ENCODE peak calls at places on chromosomes 11 and 22, in ten cellular contexts. O is GM23248; F is astrocyte; L is uterus; Y is heart right ventricle; W is left ventricle myocardium inferior; M is CD8-positive, alpha-beta T cell; Z is GM06990; K is right atrium auricular region; T is mammary epithelial cell. J is an unnamed sample. For H3K36me3, the result is how much of the 10 kb centered on the place peaks cover.

GRCh38 chr11:6156628-6157367 is 13.3 kb downstream of the OR52B2 start:
- DNase-seq in O (peak), F (no peak), L (no peak), Y (no peak), W (no peak), M (no peak), Z (no peak), K (no peak), T (no peak), J (no peak)

GRCh38 chr11:128796275-128796674 is 70.8 kb downstream of the KCNJ1 start:
- DNase-seq in O (peak), F (peak), L (no peak), Y (no peak), W (no peak), M (no peak), Z (peak), K (no peak), T (peak), J (no peak)

GRCh38 chr11:14339356-14339755 is 19.6 kb downstream of the RRAS2 start:
- DNase-seq in O (no peak), F (no peak), L (no peak), Y (no peak), W (no peak), M (no peak), Z (no peak), K (no peak), T (no peak), J (no peak)

GRCh38 chr11:47861762-47862161 is 13.6 kb upstream of the NUP160 start:
- DNase-seq in O (peak), F (peak), L (no peak), Y (no peak), W (no peak), M (no peak), Z (no peak), K (no peak), T (no peak), J (no peak)

GRCh38 chr11:111167666-111168065 is 77.9 kb upstream of the POU2AF2 start:
- DNase-seq in O (no peak), F (no peak), L (no peak), Y (no peak), W (no peak), M (no peak), Z (no peak), K (no peak), T (no peak), J (no peak)

GRCh38 chr11:33207408-33207985 is 46.2 kb upstream of the CSTF3 start:
- DNase-seq in O (peak), F (peak), L (peak), Y (peak), W (peak), M (no peak), Z (no peak), K (no peak), T (no peak), J (no peak)

GRCh38 chr22:29217827-29218757 is 12.4 kb downstream of the EMID1 start:
- DNase-seq in O (no peak), F (no peak), L (peak), Y (no peak), W (no peak), M (no peak), Z (no peak), K (no peak), T (no peak), J (no peak)

GRCh38 chr11:120566176-120566575 is 54.6 kb downstream of the GRIK4 start:
- DNase-seq in O (peak), F (peak), L (no peak), Y (no peak), W (no peak), M (no peak), Z (no peak), K (no peak), T (peak), J (no peak)

GRCh38 chr11:12110714-12111481 is 508 bp downstream of the MICAL2 start:
- DNase-seq in O (peak), F (no peak), L (peak), Y (peak), W (peak), M (peak), Z (peak), K (no peak), T (peak), J (peak)

GRCh38 chr11:73218830-73219215 is 742 bp downstream of the P2RY2 start:
- DNase-seq in O (no peak), F (no peak), L (no peak), Y (no peak), W (no peak), M (no peak), Z (no peak), K (no peak), T (no peak), J (no peak)

GRCh38 chr22:38716271-38716670 is 10.5 kb downstream of the GTPBP1 start:
- DNase-seq in O (no peak), F (no peak), L (no peak), Y (no peak), W (no peak), M (no peak), Z (no peak), K (no peak), T (no peak), J (no peak)

GRCh38 chr11:64710418-64711137 is 12.4 kb downstream of the NRXN2 start:
- DNase-seq in O (peak), F (peak), L (no peak), Y (no peak), W (no peak), M (no peak), Z (no peak), K (no peak), T (peak), J (no peak)

GRCh38 chr11:10587995-10588394 is 19.5 kb upstream of the LYVE1 start:
- DNase-seq in O (no peak), F (no peak), L (no peak), Y (no peak), W (no peak), M (no peak), Z (no peak), K (no peak), T (no peak), J (no peak)

GRCh38 chr11:67090717-67091116 is 28.3 kb upstream of the KDM2A start:
- DNase-seq in O (no peak), F (no peak), L (no peak), Y (no peak), W (no peak), M (no peak), Z (no peak), K (no peak), T (no peak), J (no peak)

GRCh38 chr11:43547900-43548381 is 132.6 kb upstream of the HSD17B12 start:
- DNase-seq in O (peak), F (no peak), L (peak), Y (peak), W (peak), M (no peak), Z (no peak), K (no peak), T (no peak), J (no peak)

GRCh38 chr11:10160350-10160749 is 133.7 kb downstream of the SBF2 start:
- DNase-seq in O (no peak), F (no peak), L (no peak), Y (no peak), W (no peak), M (no peak), Z (no peak), K (no peak), T (no peak), J (no peak)

GRCh38 chr22:43213066-43213465 is 26.1 kb upstream of the TTLL12 start:
- DNase-seq in O (no peak), F (no peak), L (no peak), Y (no peak), W (no peak), M (no peak), Z (no peak), K (no peak), T (no peak), J (no peak)

GRCh38 chr11:78268516-78269410 is 80.0 kb downstream of the USP35 start:
- DNase-seq in O (peak), F (peak), L (peak), Y (peak), W (peak), M (no peak), Z (no peak), K (peak), T (no peak), J (no peak)

GRCh38 chr11:44112083-44112865 is 16.8 kb downstream of the EXT2 start:
- DNase-seq in O (peak), F (peak), L (peak), Y (peak), W (peak), M (no peak), Z (no peak), K (no peak), T (peak), J (no peak)

GRCh38 chr11:36254739-36255138 is 34.5 kb downstream of the COMMD9 start:
- DNase-seq in O (peak), F (peak), L (no peak), Y (no peak), W (no peak), M (no peak), Z (no peak), K (no peak), T (peak), J (no peak)

GRCh38 chr11:34238533-34238932 is 119.3 kb downstream of the ABTB2 start:
- DNase-seq in O (peak), F (no peak), L (no peak), Y (no peak), W (no peak), M (no peak), Z (no peak), K (no peak), T (no peak), J (no peak)

DNA sequence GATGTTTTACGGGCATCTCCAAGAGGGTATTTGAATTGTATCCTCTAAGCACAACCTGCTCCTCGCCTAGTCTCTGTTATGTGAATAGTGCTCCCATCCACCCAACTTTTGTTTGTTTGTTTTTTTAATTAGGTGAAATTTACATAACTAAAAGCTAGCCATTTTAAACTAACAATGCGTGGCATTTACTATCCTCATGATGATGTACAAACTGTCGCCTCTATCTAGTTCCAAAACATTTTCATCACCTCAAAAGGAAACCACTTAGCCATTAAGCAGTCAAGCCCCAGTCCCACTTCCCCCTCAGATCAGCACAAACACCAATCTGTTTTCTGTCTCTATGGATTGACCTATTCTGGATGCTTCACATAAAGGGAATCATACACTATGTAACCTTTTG is 3.9 kb downstream of the SYN3 start:
- DNase-seq in O (no peak), F (no peak), L (no peak), Y (no peak), W (no peak), M (no peak), Z (no peak), K (no peak), T (no peak), J (no peak)
- H3K4me3 ChIP-seq in O (no peak), F (no peak), L (no peak), Y (no peak), W (no peak), M (no peak), Z (no peak), K (no peak), T (no peak), J (no peak)

GRCh38 chr22:20302438-20303228 is 17.2 kb downstream of the DGCR6L start:
- DNase-seq in O (no peak), F (no peak), L (no peak), Y (peak), W (no peak), M (no peak), Z (no peak), K (no peak), T (no peak), J (no peak)
- H3K36me3 ChIP-seq in O (under half), F (under half), L (under half), Y (under half), W (under half), M (under half), Z (under half), K (under half), T (under half), J (under half)

GRCh38 chr22:24428751-24429410 is 1.5 kb downstream of the ADORA2A start:
- DNase-seq in O (no peak), F (no peak), L (no peak), Y (peak), W (no peak), M (no peak), Z (no peak), K (no peak), T (no peak), J (no peak)

GRCh38 chr22:24427500-24428164 is at the start of gene ADORA2A:
- DNase-seq in O (no peak), F (no peak), L (no peak), Y (peak), W (no peak), M (peak), Z (peak), K (no peak), T (no peak), J (peak)

GRCh38 chr22:24431309-24432034 is 4.1 kb downstream of the ADORA2A start:
- DNase-seq in O (no peak), F (no peak), L (no peak), Y (no peak), W (no peak), M (no peak), Z (no peak), K (no peak), T (no peak), J (no peak)

GRCh38 chr22:24430431-24431308 is 3.3 kb downstream of the ADORA2A start:
- DNase-seq in O (no peak), F (no peak), L (no peak), Y (peak), W (no peak), M (no peak), Z (no peak), K (no peak), T (no peak), J (no peak)

DNA sequence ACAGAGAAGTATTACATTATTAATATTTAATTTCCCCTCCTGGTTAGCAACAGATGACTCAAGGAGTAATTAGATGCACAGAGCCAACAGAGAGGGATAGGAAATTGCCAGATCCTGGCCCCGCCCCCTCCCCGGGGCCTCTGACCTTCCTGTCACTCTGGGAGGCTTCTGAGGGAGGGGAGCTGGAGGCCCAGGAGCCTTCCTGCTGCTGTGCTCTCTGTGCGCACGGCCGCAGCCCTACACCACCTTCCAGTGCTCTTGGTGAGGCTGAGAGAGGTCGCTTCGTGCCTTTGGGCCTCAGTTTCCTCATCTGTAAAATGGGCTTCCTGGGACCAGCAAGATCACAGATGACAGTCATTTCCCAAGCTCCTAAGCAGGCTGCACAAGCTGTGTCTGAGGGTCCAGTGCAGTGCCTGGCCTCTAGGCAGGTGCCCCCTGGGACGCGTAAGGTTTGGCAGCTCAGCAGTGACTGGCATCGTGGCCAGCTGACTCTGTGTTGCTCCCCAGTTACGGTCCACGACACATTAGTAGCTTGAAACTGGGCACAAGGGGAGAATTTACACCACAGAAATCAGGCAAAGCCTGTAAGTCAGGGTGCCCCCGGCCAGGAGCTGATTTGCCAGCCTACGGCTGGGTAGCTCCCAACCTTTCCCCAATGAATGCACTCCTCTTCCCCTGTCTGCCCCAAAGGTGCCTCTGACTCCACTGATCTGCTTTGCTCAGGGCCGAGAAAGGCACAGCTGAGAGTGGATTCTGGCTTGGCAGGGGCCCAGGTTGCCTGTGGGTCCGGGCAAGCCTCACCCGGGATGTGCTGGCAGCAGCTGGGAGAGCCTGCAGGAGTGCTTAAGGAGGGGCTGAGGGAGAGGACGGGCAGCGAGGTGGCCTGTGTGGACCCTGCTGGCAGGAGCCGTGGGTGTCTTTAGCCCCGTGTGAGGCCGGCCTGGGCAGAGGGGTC is 2.3 kb downstream of the ADORA2A start:
- DNase-seq in O (peak), F (peak), L (no peak), Y (peak), W (peak), M (peak), Z (peak), K (no peak), T (peak), J (peak)
- H3K4me3 ChIP-seq in O (no peak), F (no peak), L (no peak), Y (no peak), W (no peak), M (peak), Z (peak), K (no peak), T (no peak), J (peak)

DNA sequence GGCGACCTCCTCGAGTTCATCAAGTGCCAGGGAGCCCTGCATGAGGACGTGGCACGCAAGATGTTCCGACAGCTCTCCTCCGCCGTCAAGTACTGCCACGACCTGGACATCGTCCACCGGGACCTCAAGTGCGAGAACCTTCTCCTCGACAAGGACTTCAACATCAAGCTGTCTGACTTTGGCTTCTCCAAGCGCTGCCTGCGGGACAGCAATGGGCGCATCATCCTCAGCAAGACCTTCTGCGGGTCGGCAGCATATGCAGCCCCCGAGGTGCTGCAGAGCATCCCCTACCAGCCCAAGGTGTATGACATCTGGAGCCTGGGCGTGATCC is 542 bp downstream of the TSSK2 start:
- DNase-seq in O (no peak), F (no peak), L (no peak), Y (peak), W (no peak), M (no peak), Z (no peak), K (no peak), T (no peak), J (no peak)
- H3K36me3 ChIP-seq in O (under half), F (under half), L (under half), Y (under half), W (under half), M (under half), Z (under half), K (under half), T (under half), J (under half)

GRCh38 chr11:134034496-134035381 is 34.1 kb upstream of the JAM3 start:
- DNase-seq in O (peak), F (no peak), L (no peak), Y (no peak), W (no peak), M (peak), Z (no peak), K (no peak), T (peak), J (no peak)
- H3K4me3 ChIP-seq in O (no peak), F (no peak), L (no peak), Y (peak), W (peak), M (peak), Z (no peak), K (no peak), T (no peak), J (no peak)

DNA sequence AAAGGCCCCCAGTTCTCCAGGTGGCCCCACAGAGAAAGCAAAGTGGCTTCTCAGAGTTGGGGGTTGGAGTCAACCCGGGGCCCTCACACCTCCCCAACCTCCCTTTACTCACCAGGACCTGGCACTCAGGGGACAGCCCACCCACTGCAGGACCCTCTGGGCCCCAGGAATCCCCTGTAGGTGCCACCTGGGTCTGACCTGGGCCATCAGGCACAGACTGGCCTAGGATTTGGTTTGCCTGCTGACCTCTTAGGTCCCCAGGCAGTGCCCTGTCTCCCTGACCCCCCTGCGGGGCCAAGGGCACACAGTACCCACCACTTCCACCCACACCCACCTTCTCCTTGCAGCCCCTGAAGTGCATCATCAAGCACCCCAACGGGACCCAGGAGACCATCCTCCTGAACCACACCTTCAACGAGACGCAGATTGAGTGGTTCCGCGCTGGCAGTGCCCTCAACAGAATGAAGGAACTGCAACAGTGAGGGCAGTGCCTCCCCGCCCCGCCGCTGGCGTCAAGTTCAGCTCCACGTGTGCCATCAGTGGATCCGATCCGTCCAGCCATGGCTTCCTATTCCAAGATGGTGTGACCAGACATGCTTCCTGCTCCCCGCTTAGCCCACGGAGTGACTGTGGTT is 16.0 kb downstream of the POLR3H start:
- DNase-seq in O (no peak), F (no peak), L (no peak), Y (no peak), W (no peak), M (no peak), Z (no peak), K (no peak), T (no peak), J (no peak)
- H3K36me3 ChIP-seq in O (under half), F (under half), L (under half), Y (half or more), W (half or more), M (half or more), Z (half or more), K (half or more), T (under half), J (half or more)

GRCh38 chr22:31653944-31654343 is 8.1 kb downstream of the PISD start:
- DNase-seq in O (no peak), F (no peak), L (no peak), Y (no peak), W (no peak), M (no peak), Z (no peak), K (no peak), T (no peak), J (no peak)
- H3K4me3 ChIP-seq in O (no peak), F (no peak), L (no peak), Y (no peak), W (no peak), M (no peak), Z (no peak), K (no peak), T (no peak), J (no peak)